ENCODE peak calls at places on chromosome 6, in four cellular contexts. T is Panc1, W is cardiac fibroblast, D is adrenal gland. Q is an unnamed sample.

GRCh38 chr6:14585689-14586088 is 468.1 kb downstream of the CD83 start:
- DNase-seq in T (no peak), W (no peak), D (no peak), Q (no peak)

GRCh38 chr6:7693827-7694226 is 32.1 kb upstream of the BMP6 start:
- DNase-seq in T (no peak), W (no peak), D (no peak), Q (no peak)

GRCh38 chr6:109446541-109446940 is 6.0 kb downstream of the SMPD2 start:
- DNase-seq in T (no peak), W (no peak), D (no peak), Q (no peak)

GRCh38 chr6:139605350-139605749 is 230.9 kb upstream of the CITED2 start:
- DNase-seq in T (no peak), W (peak; percentile 96), D (peak; percentile 35), Q (no peak)

GRCh38 chr6:24493945-24494725 is 634 bp upstream of the ALDH5A1 start:
- DNase-seq in T (no peak), W (no peak), D (no peak), Q (no peak)

GRCh38 chr6:132236744-132237143 is 164.5 kb downstream of the MOXD1 start:
- DNase-seq in T (no peak), W (no peak), D (no peak), Q (no peak)

GRCh38 chr6:44297063-44298038 is 15.8 kb downstream of the AARS2 start:
- DNase-seq in T (no peak), W (peak; percentile 35), D (peak; percentile 42), Q (peak; percentile 32)

GRCh38 chr6:75065524-75065923 is 140.3 kb downstream of the COL12A1 start:
- DNase-seq in T (no peak), W (peak; percentile 51), D (no peak), Q (no peak)

GRCh38 chr6:56004421-56004820 is 129.0 kb upstream of the BMP5 start:
- DNase-seq in T (no peak), W (peak; percentile 82), D (no peak), Q (no peak)

GRCh38 chr6:158789115-158789917 is 29.9 kb downstream of the EZR start:
- DNase-seq in T (no peak), W (no peak), D (no peak), Q (peak; percentile 39)

GRCh38 chr6:158797331-158798202 is 21.6 kb downstream of the EZR start:
- DNase-seq in T (no peak), W (peak; percentile 76), D (no peak), Q (no peak)

GRCh38 chr6:158796353-158796752 is 22.8 kb downstream of the EZR start:
- DNase-seq in T (no peak), W (no peak), D (no peak), Q (no peak)

GRCh38 chr6:158795516-158795915 is 23.7 kb downstream of the EZR start:
- DNase-seq in T (no peak), W (no peak), D (no peak), Q (no peak)

DNA sequence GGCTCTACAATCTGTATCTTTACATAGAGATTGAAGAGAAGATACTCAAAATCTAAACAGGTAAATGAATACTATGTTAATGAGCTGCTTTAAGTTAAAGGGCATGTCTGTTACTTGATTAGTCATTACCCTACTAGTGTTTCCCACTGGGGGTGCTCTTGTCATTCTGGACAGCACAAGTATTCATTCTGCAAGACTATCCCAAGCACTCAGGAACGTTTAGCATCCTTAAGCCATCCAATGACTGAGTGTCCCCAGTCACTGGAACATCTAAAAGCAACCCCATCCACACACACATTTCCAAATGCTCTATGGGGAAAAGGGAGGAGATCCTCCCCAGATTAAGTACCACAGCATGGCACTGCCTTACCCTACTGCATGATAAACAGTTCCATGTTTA is 25.7 kb downstream of the EZR start:
- DNase-seq in T (peak; percentile 32), W (peak; percentile 70), D (no peak), Q (no peak)
- TF ChIP-seq CTCF in T (no peak), W (peak; percentile 44), D (peak; percentile 41), Q (peak; percentile 50)

GRCh38 chr6:142698751-142699150 is 246.2 kb downstream of the HIVEP2 start:
- DNase-seq in T (no peak), W (no peak), D (no peak), Q (no peak)
- TF ChIP-seq CTCF in T (peak; percentile 29), W (peak; percentile 17), D (no peak), Q (no peak)

DNA sequence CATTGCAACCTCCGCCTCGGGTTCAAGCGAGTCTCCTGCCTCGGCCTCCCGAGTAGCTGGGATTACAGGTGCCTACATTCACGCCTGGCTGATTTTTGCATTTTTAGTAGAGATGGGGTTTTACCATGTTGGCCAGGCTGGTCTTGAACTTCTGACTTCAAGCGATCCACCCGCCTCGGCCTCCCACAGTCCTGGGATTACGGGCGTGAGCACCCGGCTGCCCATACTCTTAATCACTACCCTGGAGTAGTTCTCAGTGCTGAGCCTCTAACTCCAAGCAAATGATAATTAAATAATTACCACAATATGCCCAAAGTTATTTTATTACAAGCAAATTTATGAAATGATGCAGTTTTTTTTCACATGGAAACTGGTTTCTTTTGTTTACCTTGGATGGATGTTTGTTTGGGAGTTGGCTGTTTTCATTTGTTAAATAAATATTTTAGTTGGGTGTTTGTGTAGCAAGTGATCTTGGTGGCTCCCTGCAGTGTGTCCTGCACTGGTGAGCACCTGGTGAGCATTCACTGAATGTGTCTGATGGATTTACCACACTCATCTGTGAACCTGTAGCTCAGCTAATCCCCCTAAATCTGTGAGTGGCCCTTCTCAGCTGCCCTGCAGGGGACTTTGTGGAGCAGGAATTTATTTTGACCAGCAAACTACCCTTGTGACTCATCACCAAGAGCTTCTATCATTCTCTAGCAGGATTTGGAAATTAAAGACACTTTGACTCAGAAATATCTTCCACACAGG is 36.9 kb downstream of the UTRN start:
- DNase-seq in T (no peak), W (peak; percentile 70), D (no peak), Q (no peak)
- TF ChIP-seq CTCF in T (no peak), W (peak; percentile 18), D (peak; percentile 16), Q (no peak)

DNA sequence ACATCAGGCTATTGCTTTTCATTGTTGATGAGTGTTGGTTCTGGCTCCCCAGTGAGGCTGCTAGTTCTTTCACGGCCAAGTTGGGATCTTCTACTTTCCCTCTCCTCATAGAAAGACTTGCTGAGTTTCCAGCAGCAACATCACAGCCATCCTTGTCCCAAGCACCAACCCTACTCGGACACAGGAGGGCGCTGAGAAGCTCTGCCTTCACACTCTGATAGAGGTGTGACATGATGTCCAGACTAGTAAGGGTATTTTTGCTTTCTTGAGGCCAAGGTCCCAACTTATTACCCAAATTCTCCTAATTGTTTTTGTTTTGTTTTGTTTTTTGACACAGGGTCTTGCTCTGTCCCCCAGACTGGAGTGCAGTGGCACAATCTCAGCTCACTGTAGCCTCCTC is 3.0 kb upstream of the GCM1 start:
- DNase-seq in T (no peak), W (no peak), D (no peak), Q (no peak)
- TF ChIP-seq CTCF in T (peak; percentile 40), W (peak; percentile 32), D (no peak), Q (no peak)

Q was measured in natural killer cell.